ENCODE peak calls at places on chromosomes 1 and 21, in five cellular contexts. M, B, X, Q and K are unnamed samples. For H3K4me1, the result is how much of the 10 kb centered on the place peaks cover.

GRCh38 chr1:68725353-68725752 is 228.5 kb upstream of the DEPDC1 start:
- DNase-seq in B (no peak), X (no peak), Q (no peak), M (no peak), K (no peak)

GRCh38 chr1:6776895-6777294 is 8.4 kb upstream of the CAMTA1 start:
- DNase-seq in Q (no peak), M (no peak), X (no peak), B (no peak), K (no peak)

GRCh38 chr1:116254001-116254400 is 119.0 kb upstream of the ATP1A1 start:
- DNase-seq in Q (no peak), M (no peak), B (no peak), X (no peak), K (no peak)

GRCh38 chr1:210076620-210077019 is 138.6 kb downstream of the SYT14 start:
- DNase-seq in B (peak), X (no peak), M (no peak), Q (no peak), K (no peak)

GRCh38 chr1:32764826-32765545 is 52.2 kb downstream of the YARS1 start:
- DNase-seq in B (peak), M (no peak), X (no peak), Q (no peak), K (no peak)

GRCh38 chr1:196361112-196361714 is 247.0 kb downstream of the KCNT2 start:
- DNase-seq in X (no peak), M (peak), Q (no peak), B (no peak), K (no peak)

GRCh38 chr1:17335821-17336718 is 28.1 kb downstream of the PADI4 start:
- DNase-seq in B (peak), X (peak), Q (peak), M (peak), K (peak)

GRCh38 chr1:169989246-169989645 is 85.2 kb downstream of the KIFAP3 start:
- DNase-seq in X (no peak), M (no peak), B (no peak), Q (no peak), K (no peak)

GRCh38 chr1:203424861-203425667 is 50.5 kb upstream of the PRELP start:
- DNase-seq in X (no peak), B (no peak), M (peak), Q (no peak), K (no peak)

GRCh38 chr1:160883586-160883985 is 1.4 kb downstream of the ITLN1 start:
- DNase-seq in M (no peak), Q (no peak), X (no peak), B (no peak), K (no peak)

GRCh38 chr1:212664409-212665199 is 35.0 kb downstream of the BATF3 start:
- DNase-seq in B (no peak), M (no peak), X (no peak), Q (no peak), K (peak)

GRCh38 chr1:152164542-152165136 is 5.6 kb upstream of the RPTN start:
- DNase-seq in X (no peak), M (no peak), Q (no peak), B (no peak), K (no peak)

GRCh38 chr1:31788825-31789256 is 24.7 kb upstream of the ADGRB2 start:
- DNase-seq in Q (peak), X (peak), B (peak), M (peak), K (no peak)

GRCh38 chr1:51442616-51443015 is 76.5 kb downstream of the EPS15 start:
- DNase-seq in X (no peak), Q (peak), M (no peak), B (no peak), K (no peak)

GRCh38 chr1:15685820-15686219 is 1.7 kb downstream of the PLEKHM2 start:
- DNase-seq in B (no peak), M (no peak), X (no peak), Q (peak), K (no peak)

GRCh38 chr1:5769146-5769545 is 223.1 kb downstream of the NPHP4 start:
- DNase-seq in M (no peak), B (no peak), X (no peak), Q (no peak), K (no peak)

GRCh38 chr1:212686591-212686990 is 13.0 kb downstream of the BATF3 start:
- DNase-seq in X (no peak), B (no peak), Q (no peak), M (no peak), K (peak)

GRCh38 chr1:8251635-8252034 is 66.3 kb upstream of the SLC45A1 start:
- DNase-seq in Q (no peak), M (no peak), X (no peak), B (no peak), K (no peak)

GRCh38 chr1:66831529-66832239 is 30.6 kb upstream of the INSL5 start:
- DNase-seq in M (peak), X (no peak), B (no peak), Q (no peak), K (no peak)

GRCh38 chr21:44368711-44369446 is 15.5 kb downstream of the TRPM2 start:
- DNase-seq in Q (no peak), M (no peak), B (peak), X (no peak), K (peak)

GRCh38 chr1:47927165-47927564 is 70.0 kb downstream of the TRABD2B start:
- DNase-seq in B (no peak), M (no peak), Q (no peak), X (no peak), K (no peak)

GRCh38 chr1:29387210-29387609 is 150.9 kb downstream of the PTPRU start:
- DNase-seq in X (no peak), M (no peak), Q (no peak), B (no peak), K (no peak)

GRCh38 chr1:153364181-153364580 is 6.5 kb downstream of the S100A9 start:
- DNase-seq in X (no peak), M (no peak), B (no peak), Q (no peak), K (no peak)

GRCh38 chr1:240739139-240739538 is 127.2 kb upstream of the GREM2 start:
- DNase-seq in X (no peak), M (no peak), Q (peak), B (no peak), K (no peak)

GRCh38 chr1:116360435-116361173 is 12.4 kb upstream of the ATP1A1 start:
- DNase-seq in M (peak), X (no peak), Q (peak), B (no peak), K (no peak)

GRCh38 chr1:153537376-153537730 is 1.6 kb upstream of the S100A6 start:
- DNase-seq in Q (no peak), M (no peak), B (no peak), X (no peak), K (no peak)

GRCh38 chr21:41750532-41751151 is 16.2 kb downstream of the RIPK4 start:
- DNase-seq in X (no peak), B (no peak), Q (no peak), M (no peak), K (no peak)

GRCh38 chr1:74799119-74799518 is 66.2 kb downstream of the TYW3 start:
- DNase-seq in Q (no peak), B (no peak), M (no peak), X (no peak), K (no peak)

GRCh38 chr21:43318841-43319781 is 107.8 kb downstream of the SIK1 start:
- DNase-seq in M (peak), Q (peak), B (no peak), X (no peak), K (no peak)

GRCh38 chr1:11655263-11656079 is 794 bp downstream of the FBXO44 start:
- DNase-seq in Q (no peak), B (no peak), M (no peak), X (no peak), K (no peak)

GRCh38 chr1:39625462-39626273 is 13.8 kb downstream of the HEYL start:
- DNase-seq in M (peak), Q (peak), X (no peak), B (no peak), K (no peak)

GRCh38 chr1:36354486-36354885 is 31.0 kb upstream of the EVA1B start:
- DNase-seq in X (no peak), M (no peak), Q (no peak), B (no peak), K (no peak)

GRCh38 chr1:87927391-87928073 is 598.9 kb downstream of the LMO4 start:
- DNase-seq in Q (no peak), X (no peak), M (no peak), B (peak), K (no peak)

GRCh38 chr1:48943826-48944225 is 167.1 kb upstream of the BEND5 start:
- DNase-seq in B (no peak), X (no peak), Q (no peak), M (no peak), K (no peak)

GRCh38 chr1:229156819-229157218 is 114.1 kb upstream of the RAB4A start:
- DNase-seq in X (no peak), Q (peak), M (no peak), B (peak), K (no peak)

GRCh38 chr1:209710098-209710497 is 5.5 kb downstream of the HSD11B1 start:
- DNase-seq in M (no peak), Q (no peak), B (no peak), X (no peak), K (no peak)

GRCh38 chr1:63124666-63125191 is 197.6 kb upstream of the FOXD3 start:
- DNase-seq in M (peak), Q (peak), X (no peak), B (peak), K (no peak)

GRCh38 chr1:98086796-98087195 is 166.0 kb upstream of the DPYD start:
- DNase-seq in Q (peak), X (peak), B (peak), M (peak), K (peak)

GRCh38 chr1:111503585-111504060 is at the start of the genes ADORA3 and TMIGD3:
- DNase-seq in Q (no peak), X (no peak), B (no peak), M (no peak), K (no peak)

GRCh38 chr21:45724994-45725843 is 81.7 kb downstream of the PCBP3 start:
- DNase-seq in B (no peak), X (no peak), Q (no peak), M (no peak), K (no peak)

GRCh38 chr1:164785841-164786534 is 227.0 kb downstream of the PBX1 start:
- DNase-seq in Q (no peak), X (no peak), B (no peak), M (peak), K (no peak)
- H4K8ac ChIP-seq in Q (no peak), X (no peak), B (no peak), M (peak), K (no peak)

DNA sequence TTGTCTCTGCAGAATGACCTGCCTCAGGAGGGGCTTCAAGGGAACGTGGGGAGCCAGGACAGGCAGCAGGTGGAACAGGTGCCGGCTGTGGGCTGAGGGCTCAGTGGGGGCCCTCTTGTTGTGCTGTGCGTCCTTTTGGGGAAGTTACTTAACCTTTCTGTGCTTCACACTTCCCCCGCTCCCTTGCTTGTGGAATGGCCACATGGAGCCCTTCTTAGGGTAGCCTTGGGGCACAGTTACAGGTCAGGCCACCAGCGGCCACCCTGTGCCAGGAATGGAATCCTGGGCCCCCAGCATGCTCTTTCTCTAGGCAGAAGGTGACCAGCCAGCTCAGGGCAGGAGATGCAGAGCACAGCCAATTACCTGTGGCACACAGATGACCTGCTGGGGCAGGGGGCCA is 2.6 kb downstream of the IKBKE start:
- DNase-seq in B (no peak), X (no peak), Q (no peak), M (no peak), K (no peak)
- H2BK15ac ChIP-seq in B (no peak), X (peak), Q (no peak), M (peak), K (no peak)

GRCh38 chr21:23223882-23224281 is 2225.7 kb downstream of the NCAM2 start:
- DNase-seq in Q (no peak), M (no peak), B (peak), X (no peak), K (no peak)

GRCh38 chr21:23217597-23217996 is 2219.4 kb downstream of the NCAM2 start:
- DNase-seq in X (no peak), Q (no peak), M (no peak), B (peak), K (no peak)

DNA sequence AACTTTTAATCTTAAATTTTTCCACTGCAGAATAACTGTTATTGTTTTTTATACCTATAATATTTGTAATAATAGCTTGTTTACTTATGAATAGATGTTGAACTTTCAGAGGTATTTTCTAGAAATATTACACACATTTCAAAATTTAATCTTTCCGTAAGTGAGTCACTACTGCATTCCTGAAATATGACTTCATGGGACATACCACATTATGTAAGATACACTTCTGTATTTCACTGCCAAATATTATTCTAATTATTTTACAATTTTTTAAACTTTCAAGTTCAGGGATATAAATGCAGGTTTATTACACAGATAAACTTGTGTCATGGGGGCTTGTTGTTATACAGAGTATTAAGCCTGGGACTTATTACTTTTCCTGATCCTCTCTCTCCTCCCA is 2220.5 kb downstream of the NCAM2 start:
- DNase-seq in X (no peak), Q (no peak), M (no peak), B (no peak), K (no peak)
- H3K4me1 ChIP-seq in X (under half), Q (under half), M (under half), B (under half), K (under half)

GRCh38 chr1:236398538-236398937 is 4.5 kb downstream of the EDARADD start:
- DNase-seq in B (no peak), M (no peak), X (no peak), Q (no peak), K (no peak)
- H4K8ac ChIP-seq in B (no peak), M (no peak), X (no peak), Q (no peak), K (no peak)

GRCh38 chr1:155324041-155324716 is 3.5 kb downstream of the RUSC1 start:
- DNase-seq in Q (peak), X (peak), M (peak), B (peak), K (peak)
- H2BK15ac ChIP-seq in Q (peak), X (peak), M (peak), B (no peak), K (no peak)

GRCh38 chr1:3067301-3067670 is 1.7 kb upstream of the PRDM16 start:
- DNase-seq in X (no peak), Q (no peak), B (no peak), M (no peak), K (no peak)
- H3K4me1 ChIP-seq in X (under half), Q (under half), B (under half), M (under half), K (under half)

GRCh38 chr1:220789532-220790147 is 2.9 kb downstream of the MTARC1 start:
- DNase-seq in M (no peak), Q (no peak), B (no peak), X (no peak), K (no peak)

GRCh38 chr1:220788146-220788545 is 1.4 kb downstream of the MTARC1 start:
- DNase-seq in M (no peak), X (no peak), B (peak), Q (no peak), K (no peak)

GRCh38 chr1:220791287-220791686 is 4.6 kb downstream of the MTARC1 start:
- DNase-seq in B (no peak), M (no peak), Q (no peak), X (no peak), K (no peak)

GRCh38 chr1:220787069-220787614 is 429 bp downstream of the MTARC1 start:
- DNase-seq in B (peak), M (no peak), X (no peak), Q (no peak), K (peak)

DNA sequence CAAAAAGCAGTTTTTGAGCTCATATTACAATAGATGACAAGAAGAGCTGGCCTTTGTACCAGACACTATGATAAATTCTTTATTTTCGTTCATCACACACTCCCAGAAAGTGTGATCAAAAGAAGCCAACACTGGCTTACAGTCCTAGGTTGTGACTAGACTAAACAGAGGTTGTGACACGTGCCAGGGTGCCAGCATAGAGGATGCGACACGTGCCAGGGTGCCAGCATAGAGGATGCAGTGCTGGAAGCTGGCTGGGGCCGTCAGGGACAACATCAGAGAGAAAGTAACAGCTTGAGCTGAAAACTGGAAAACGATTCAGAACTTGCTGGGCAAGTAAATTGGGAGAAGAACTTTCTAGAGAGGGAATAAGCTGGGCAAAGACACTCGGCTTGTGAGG is 2.2 kb downstream of the MTARC1 start:
- DNase-seq in B (no peak), M (no peak), X (no peak), Q (no peak), K (no peak)
- H4K8ac ChIP-seq in B (no peak), M (no peak), X (no peak), Q (no peak), K (no peak)

GRCh38 chr1:9689971-9690381 is 38.4 kb downstream of the PIK3CD start:
- DNase-seq in Q (peak), B (peak), M (no peak), X (peak), K (peak)
- H2BK15ac ChIP-seq in Q (peak), B (no peak), M (peak), X (no peak), K (no peak)

GRCh38 chr1:19444399-19445021 is 40.8 kb downstream of the CAPZB start:
- DNase-seq in Q (peak), X (no peak), B (no peak), M (no peak), K (no peak)

GRCh38 chr1:19443321-19443720 is 42.0 kb downstream of the CAPZB start:
- DNase-seq in M (no peak), B (no peak), X (no peak), Q (no peak), K (no peak)

GRCh38 chr1:19447550-19447949 is 37.8 kb downstream of the CAPZB start:
- DNase-seq in M (no peak), X (no peak), B (no peak), Q (no peak), K (no peak)

GRCh38 chr1:19448491-19449439 is 36.6 kb downstream of the CAPZB start:
- DNase-seq in X (no peak), Q (peak), M (peak), B (no peak), K (no peak)

GRCh38 chr1:19445417-19446342 is 39.7 kb downstream of the CAPZB start:
- DNase-seq in M (no peak), B (peak), Q (peak), X (no peak), K (no peak)
- H3K4me1 ChIP-seq in M (under half), B (under half), Q (under half), X (under half), K (under half)

DNA sequence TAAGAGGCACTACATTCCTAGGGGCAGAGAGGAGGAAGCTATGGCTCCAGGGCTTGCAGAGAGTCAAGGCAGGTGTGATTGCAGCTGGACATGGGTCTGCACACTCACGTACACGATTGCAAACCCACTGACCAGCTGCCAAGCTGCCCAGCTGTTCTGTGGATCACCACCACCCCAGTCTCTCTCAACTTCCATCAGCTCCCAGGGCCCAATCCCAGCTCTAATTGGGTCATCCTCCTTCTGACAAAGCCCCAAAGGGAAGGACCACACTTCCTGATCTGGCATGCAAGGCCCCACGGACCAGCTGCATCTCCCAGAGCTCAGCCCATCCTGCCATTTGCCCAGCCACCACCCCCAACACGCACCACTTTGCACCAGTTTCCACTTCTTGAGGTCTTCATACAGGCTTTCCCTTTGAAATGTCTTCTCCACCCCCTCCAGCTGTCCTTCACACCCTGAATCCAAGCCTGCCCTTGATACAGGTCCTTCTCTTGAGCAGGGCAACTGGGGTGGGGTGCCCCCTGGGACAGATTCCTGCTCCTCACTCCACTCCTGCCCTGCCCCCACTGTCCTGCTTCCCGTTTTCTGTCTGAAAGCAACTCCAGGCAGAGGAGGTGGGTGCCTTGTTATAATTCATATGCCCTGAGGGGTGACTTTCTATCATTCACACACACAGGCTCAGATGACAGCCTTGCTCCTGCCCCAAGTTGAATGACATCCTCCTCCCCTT is 179.4 kb upstream of the EDN2 start:
- DNase-seq in X (no peak), Q (no peak), B (no peak), M (peak), K (no peak)
- H4K8ac ChIP-seq in X (no peak), Q (no peak), B (no peak), M (no peak), K (no peak)